ENCODE peak calls at places on chromosomes 16 and 17, in four cellular contexts. R is HepG2, M is IMR-90, B is K562. C is an unnamed sample.

GRCh38 chr16:82660078-82660645 is 33.4 kb downstream of the CDH13 start:
- DNase-seq in R (no peak), M (peak; percentile 63), B (no peak), C (no peak)

GRCh38 chr16:89190150-89190958 is 10.0 kb downstream of the SLC22A31 start:
- DNase-seq in R (no peak), M (no peak), B (no peak), C (no peak)

GRCh38 chr17:358491-359133 is 6.0 kb upstream of the RPH3AL start:
- DNase-seq in R (no peak), M (no peak), B (no peak), C (no peak)

GRCh38 chr17:83025636-83026280 is 53.7 kb upstream of the METRNL start:
- DNase-seq in R (no peak), M (no peak), B (no peak), C (no peak)

GRCh38 chr17:59764292-59764741 is 56.9 kb downstream of the VMP1 start:
- DNase-seq in R (no peak), M (peak; percentile 37), B (no peak), C (no peak)

GRCh38 chr16:30004811-30005242 is 6.0 kb downstream of the DOC2A start:
- DNase-seq in R (no peak), M (no peak), B (no peak), C (no peak)

GRCh38 chr16:30060354-30061194 is 5.0 kb upstream of the ALDOA start:
- DNase-seq in R (no peak), M (no peak), B (no peak), C (no peak)

GRCh38 chr17:76506408-76507328 is 5.4 kb upstream of the RHBDF2 start:
- DNase-seq in R (peak; percentile 69), M (peak; percentile 54), B (peak; percentile 85), C (peak; percentile 71)

GRCh38 chr16:75254359-75254837 is 3.0 kb upstream of the BCAR1 start:
- DNase-seq in R (no peak), M (peak; percentile 88), B (no peak), C (peak; percentile 91)

GRCh38 chr17:7192271-7192937 is 13.2 kb upstream of the ASGR1 start:
- DNase-seq in R (no peak), M (no peak), B (no peak), C (no peak)

GRCh38 chr16:59597269-59597668 is 863.2 kb upstream of the GOT2 start:
- DNase-seq in R (no peak), M (peak; percentile 2), B (no peak), C (no peak)
- TF ChIP-seq MAFK in R (no peak), M (no peak), B (no peak), C (no peak)

DNA sequence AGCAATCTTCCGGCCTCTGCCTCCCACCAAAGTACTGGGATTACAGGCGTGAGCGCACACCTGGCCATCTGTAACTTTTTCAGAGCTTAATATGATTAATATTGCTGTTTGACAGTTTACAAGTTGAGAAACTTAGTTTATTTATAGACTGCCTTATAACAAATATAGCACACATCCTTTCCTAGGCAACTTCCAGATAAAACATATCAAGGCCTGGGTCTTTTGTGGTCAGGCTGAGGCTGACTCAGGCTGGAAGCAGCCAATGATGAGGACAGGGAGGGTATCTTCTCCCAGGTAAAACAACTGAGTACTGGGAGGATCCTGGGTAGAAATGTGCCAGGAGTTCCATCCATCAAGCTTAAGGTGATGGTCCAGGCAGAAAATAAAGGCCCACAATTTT is 16.2 kb downstream of the LUC7L start:
- DNase-seq in R (no peak), M (peak; percentile 16), B (no peak), C (no peak)
- TF ChIP-seq SMC3 in R (no peak), M (no peak), B (no peak), C (no peak)

GRCh38 chr17:71327376-71328059 is 793.3 kb upstream of the SOX9 start:
- DNase-seq in R (no peak), M (peak; percentile 72), B (no peak), C (no peak)

GRCh38 chr17:71329310-71330098 is 791.3 kb upstream of the SOX9 start:
- DNase-seq in R (no peak), M (no peak), B (no peak), C (no peak)

GRCh38 chr17:71331754-71332153 is 789.1 kb upstream of the SOX9 start:
- DNase-seq in R (no peak), M (no peak), B (no peak), C (no peak)

GRCh38 chr17:71325886-71326285 is 794.9 kb upstream of the SOX9 start:
- DNase-seq in R (no peak), M (no peak), B (no peak), C (no peak)

DNA sequence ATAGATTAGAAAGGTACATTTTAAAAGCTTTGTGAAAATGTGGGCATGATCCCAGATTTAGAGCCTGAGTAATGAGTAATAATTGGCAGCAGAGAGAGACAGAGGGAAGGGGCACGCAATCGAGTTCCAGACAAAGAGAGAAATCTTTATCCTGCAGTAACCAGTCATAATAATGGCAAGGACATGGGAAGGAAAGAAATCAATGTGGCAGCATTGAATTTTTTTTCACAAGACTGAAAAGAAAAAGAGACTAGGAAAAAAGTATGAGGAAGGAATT is 790.8 kb upstream of the SOX9 start:
- DNase-seq in R (no peak), M (no peak), B (no peak), C (no peak)
- TF ChIP-seq MAFK in R (no peak), M (no peak), B (no peak), C (no peak)

GRCh38 chr16:11604783-11605563 is 18.3 kb upstream of the LITAF start:
- DNase-seq in R (no peak), M (peak; percentile 85), B (no peak), C (no peak)
- TF ChIP-seq SMC3 in R (no peak), M (no peak), B (no peak), C (no peak)

GRCh38 chr17:8362651-8363332 is 13.7 kb downstream of the KRABD2 start:
- DNase-seq in R (no peak), M (peak; percentile 62), B (no peak), C (no peak)
- TF ChIP-seq MAFK in R (no peak), M (no peak), B (no peak), C (no peak)